ENCODE peak calls at places on chromosomes 6 and 20, in five cellular contexts. P is stimulated activated CD4-positive, alpha-beta T cell treated with anti-CD3 and anti-CD28 coated beads, Interleukin-1b, Interleukin-23, amount 100 ng/mL, for 4 hours; F is putamen; Z is GM18507; K is NT2/D1. L is an unnamed sample.

GRCh38 chr6:30087876-30088275 is 12.3 kb upstream of the RNF39 start:
- DNase-seq in P (no peak), F (no peak), Z (no peak), K (no peak), L (no peak)

GRCh38 chr6:150491131-150491795 is 108.4 kb upstream of the PLEKHG1 start:
- DNase-seq in P (peak), F (no peak), Z (peak), K (no peak), L (no peak)

GRCh38 chr6:7728855-7729590 is 3.1 kb downstream of the BMP6 start:
- DNase-seq in P (no peak), F (no peak), Z (no peak), K (no peak), L (no peak)

GRCh38 chr6:137427670-137428290 is 66.4 kb downstream of the OLIG3 start:
- DNase-seq in P (no peak), F (no peak), Z (no peak), K (no peak), L (no peak)

GRCh38 chr6:20706293-20707165 is 172.3 kb downstream of the CDKAL1 start:
- DNase-seq in P (no peak), F (no peak), Z (no peak), K (no peak), L (no peak)

GRCh38 chr6:159978291-159979135 is 9.6 kb downstream of the IGF2R start:
- DNase-seq in P (no peak), F (no peak), Z (no peak), K (no peak), L (peak)

GRCh38 chr6:13486679-13487121 is 700 bp downstream of the GFOD1 start:
- DNase-seq in P (peak), F (peak), Z (no peak), K (no peak), L (peak)

GRCh38 chr20:33874129-33874528 is 63.0 kb downstream of the CHMP4B start:
- DNase-seq in P (no peak), F (no peak), Z (no peak), K (no peak), L (no peak)

GRCh38 chr20:13865825-13866351 is 81.1 kb downstream of the NDUFAF5 start:
- DNase-seq in P (no peak), F (peak), Z (no peak), K (no peak), L (no peak)

GRCh38 chr6:29806387-29806786 is 21.2 kb upstream of the HLA-G start:
- DNase-seq in P (no peak), F (no peak), Z (no peak), K (no peak), L (no peak)

GRCh38 chr6:118523216-118523615 is 24.9 kb upstream of the PLN start:
- DNase-seq in P (no peak), F (no peak), Z (no peak), K (no peak), L (no peak)

GRCh38 chr20:61927826-61928541 is 137.7 kb downstream of the TAF4 start:
- DNase-seq in P (no peak), F (no peak), Z (no peak), K (no peak), L (no peak)

GRCh38 chr6:155219858-155220301 is 43.9 kb upstream of the CLDN20 start:
- DNase-seq in P (no peak), F (no peak), Z (no peak), K (no peak), L (no peak)

GRCh38 chr6:100463685-100464161 is 998 bp downstream of the SIM1 start:
- DNase-seq in P (no peak), F (no peak), Z (no peak), K (no peak), L (no peak)

L was measured in HAP-1.